ENCODE peak calls at places on chromosomes 3 and 15, in five cellular contexts. D, S, U, R and Z are unnamed samples.

GRCh38 chr3:120450261-120450913 is 405 bp downstream of the FSTL1 start:
- DNase-seq in D (peak; percentile 47), S (no peak), U (no peak), R (no peak), Z (peak; percentile 22)

GRCh38 chr15:80929225-80929624 is 60.4 kb downstream of the MESD start:
- DNase-seq in D (no peak), S (no peak), U (no peak), R (no peak), Z (no peak)

GRCh38 chr3:30180305-30181275 is 425.8 kb upstream of the TGFBR2 start:
- DNase-seq in D (peak; percentile 42), S (no peak), U (no peak), R (no peak), Z (no peak)

GRCh38 chr3:111787556-111788463 is 71.3 kb upstream of the PHLDB2 start:
- DNase-seq in D (no peak), S (no peak), U (no peak), R (no peak), Z (no peak)

GRCh38 chr3:130395916-130396315 is 50.4 kb downstream of the COL6A5 start:
- DNase-seq in D (peak; percentile 39), S (no peak), U (no peak), R (peak; percentile 19), Z (peak; percentile 85)

GRCh38 chr3:150407051-150407817 is 864 bp upstream of the TSC22D2 start:
- DNase-seq in D (peak; percentile 76), S (no peak), U (no peak), R (no peak), Z (peak; percentile 68)

GRCh38 chr15:90706394-90707327 is 10.5 kb upstream of the BLM start:
- DNase-seq in D (no peak), S (no peak), U (no peak), R (no peak), Z (no peak)

GRCh38 chr15:81940467-81941451 is 105.1 kb downstream of the MEX3B start:
- DNase-seq in D (peak; percentile 7), S (no peak), U (no peak), R (no peak), Z (no peak)

GRCh38 chr15:45495588-45495987 is 27.0 kb downstream of the SLC30A4 start:
- DNase-seq in D (peak; percentile 10), S (no peak), U (no peak), R (no peak), Z (no peak)

GRCh38 chr3:57557088-57557537 is 1.0 kb downstream of the PDE12 start:
- DNase-seq in D (peak; percentile 37), S (no peak), U (no peak), R (no peak), Z (no peak)

GRCh38 chr15:31148622-31149505 is 47.3 kb upstream of the TRPM1 start:
- DNase-seq in D (no peak), S (no peak), U (no peak), R (no peak), Z (no peak)

GRCh38 chr3:69541059-69541471 is 155.2 kb upstream of the FRMD4B start:
- DNase-seq in D (no peak), S (no peak), U (peak; percentile 89), R (no peak), Z (peak; percentile 69)

GRCh38 chr15:27254801-27255200 is 283.8 kb downstream of the GABRG3 start:
- DNase-seq in D (no peak), S (no peak), U (no peak), R (no peak), Z (no peak)

GRCh38 chr3:107994954-107995715 is 95.7 kb downstream of the CD47 start:
- DNase-seq in D (no peak), S (no peak), U (no peak), R (no peak), Z (no peak)

GRCh38 chr3:130835483-130835882 is 58.4 kb upstream of the ATP2C1 start:
- DNase-seq in D (peak; percentile 74), S (no peak), U (no peak), R (no peak), Z (no peak)

GRCh38 chr15:72338617-72339321 is 18.8 kb upstream of the CELF6 start:
- DNase-seq in D (peak; percentile 97), S (no peak), U (no peak), R (no peak), Z (no peak)

GRCh38 chr15:66633851-66634250 is 68.1 kb upstream of the LCTL start:
- DNase-seq in D (no peak), S (no peak), U (no peak), R (no peak), Z (no peak)

GRCh38 chr3:151686257-151686656 is 47.5 kb upstream of the AADACL2 start:
- DNase-seq in D (no peak), S (no peak), U (no peak), R (no peak), Z (peak; percentile 19)

GRCh38 chr3:16801698-16802097 is 83.1 kb upstream of the PLCL2 start:
- DNase-seq in D (peak; percentile 14), S (no peak), U (no peak), R (peak; percentile 54), Z (no peak)

GRCh38 chr15:41154412-41154811 is 38.3 kb upstream of the INO80 start:
- DNase-seq in D (peak; percentile 16), S (no peak), U (no peak), R (no peak), Z (no peak)

GRCh38 chr3:110391640-110392395 is 679.8 kb upstream of the NECTIN3 start:
- DNase-seq in D (no peak), S (no peak), U (no peak), R (no peak), Z (no peak)

GRCh38 chr15:98983333-98983732 is 24.3 kb downstream of the PGPEP1L start:
- DNase-seq in D (peak; percentile 70), S (no peak), U (no peak), R (peak; percentile 89), Z (peak; percentile 32)

GRCh38 chr3:175066617-175067415 is 207.7 kb downstream of the NAALADL2 start:
- DNase-seq in D (no peak), S (no peak), U (no peak), R (no peak), Z (no peak)

GRCh38 chr3:188232676-188233075 is 78.7 kb downstream of the LPP start:
- DNase-seq in D (no peak), S (no peak), U (no peak), R (no peak), Z (no peak)

GRCh38 chr3:3165241-3165640 is 14.2 kb downstream of the CRBN start:
- DNase-seq in D (no peak), S (no peak), U (no peak), R (no peak), Z (no peak)

GRCh38 chr15:70508561-70509281 is 254.6 kb downstream of the UACA start:
- DNase-seq in D (peak; percentile 89), S (no peak), U (peak; percentile 97), R (peak; percentile 92), Z (peak; percentile 94)

GRCh38 chr3:25493786-25494185 is 65.7 kb downstream of the RARB start:
- DNase-seq in D (peak; percentile 64), S (no peak), U (no peak), R (no peak), Z (peak; percentile 32)